ENCODE peak calls at places on chromosomes 3 and 15, in seven cellular contexts. Y is mammary epithelial cell, C is neural progenitor cell, E is adipocyte, M is IMR-90, K is PC-3, V is neuronal stem cell. U is an unnamed sample.

GRCh38 chr3:75049581-75049980 is 435.1 kb upstream of the CNTN3 start:
- DNase-seq in Y (peak; percentile 1), C (no peak), E (no peak), M (no peak), K (no peak), V (no peak), U (peak; percentile 1)

GRCh38 chr15:70478251-70478990 is 284.9 kb downstream of the UACA start:
- DNase-seq in Y (no peak), C (no peak), E (no peak), M (no peak), K (no peak), V (no peak), U (no peak)

GRCh38 chr3:54691230-54691900 is 236.5 kb downstream of the LRTM1 start:
- DNase-seq in Y (peak; percentile 72), C (no peak), E (no peak), M (peak; percentile 49), K (no peak), V (no peak), U (no peak)

GRCh38 chr15:35061171-35062163 is 23.6 kb downstream of the NANOGP8 start:
- DNase-seq in Y (no peak), C (no peak), E (no peak), M (no peak), K (peak; percentile 41), V (no peak), U (peak; percentile 53)

GRCh38 chr15:73991260-73991659 is 835 bp downstream of the STOML1 start:
- DNase-seq in Y (no peak), C (peak; percentile 15), E (peak; percentile 28), M (no peak), K (no peak), V (no peak), U (peak; percentile 73)

GRCh38 chr15:56040081-56041035 is 46.9 kb upstream of the NEDD4 start:
- DNase-seq in Y (peak; percentile 97), C (peak; percentile 20), E (peak; percentile 96), M (peak; percentile 98), K (peak; percentile 85), V (peak; percentile 14), U (peak; percentile 98)

GRCh38 chr15:71780349-71780976 is 29.9 kb upstream of the NR2E3 start:
- DNase-seq in Y (peak; percentile 23), C (peak; percentile 80), E (peak; percentile 85), M (peak; percentile 66), K (peak; percentile 74), V (peak; percentile 41), U (peak; percentile 76)

GRCh38 chr3:53139833-53140574 is 9.8 kb upstream of the RFT1 start:
- DNase-seq in Y (no peak), C (no peak), E (no peak), M (peak; percentile 67), K (no peak), V (no peak), U (no peak)

GRCh38 chr3:140176526-140176925 is 241.5 kb downstream of the CLSTN2 start:
- DNase-seq in Y (no peak), C (no peak), E (peak; percentile 66), M (no peak), K (no peak), V (no peak), U (peak; percentile 48)

GRCh38 chr15:26864664-26865191 is 2.1 kb upstream of the GABRA5 start:
- DNase-seq in Y (peak; percentile 5), C (peak; percentile 76), E (peak; percentile 67), M (peak; percentile 36), K (peak; percentile 60), V (peak; percentile 65), U (peak; percentile 73)

GRCh38 chr15:63523306-63523990 is 19.1 kb downstream of the USP3 start:
- DNase-seq in Y (no peak), C (no peak), E (peak; percentile 47), M (peak; percentile 50), K (no peak), V (no peak), U (peak; percentile 51)

GRCh38 chr3:120555661-120556509 is 40.3 kb upstream of the NDUFB4 start:
- DNase-seq in Y (no peak), C (no peak), E (no peak), M (no peak), K (no peak), V (no peak), U (no peak)

GRCh38 chr15:70820214-70820613 is 33.7 kb downstream of the LARP6 start:
- DNase-seq in Y (no peak), C (no peak), E (no peak), M (no peak), K (no peak), V (no peak), U (no peak)

GRCh38 chr3:35383719-35384555 is 255.4 kb upstream of the ARPP21 start:
- DNase-seq in Y (no peak), C (peak; percentile 29), E (peak; percentile 39), M (no peak), K (peak; percentile 9), V (no peak), U (no peak)

GRCh38 chr3:188719545-188719944 is 452.2 kb upstream of the TPRG1 start:
- DNase-seq in Y (no peak), C (no peak), E (no peak), M (no peak), K (no peak), V (no peak), U (no peak)

GRCh38 chr3:188721312-188721711 is 450.5 kb upstream of the TPRG1 start:
- DNase-seq in Y (no peak), C (no peak), E (no peak), M (no peak), K (no peak), V (no peak), U (no peak)

GRCh38 chr3:188720215-188720614 is 451.6 kb upstream of the TPRG1 start:
- DNase-seq in Y (no peak), C (no peak), E (no peak), M (no peak), K (no peak), V (no peak), U (peak; percentile 13)

GRCh38 chr3:188721990-188722389 is 449.8 kb upstream of the TPRG1 start:
- DNase-seq in Y (no peak), C (no peak), E (no peak), M (peak; percentile 16), K (peak; percentile 43), V (no peak), U (no peak)

DNA sequence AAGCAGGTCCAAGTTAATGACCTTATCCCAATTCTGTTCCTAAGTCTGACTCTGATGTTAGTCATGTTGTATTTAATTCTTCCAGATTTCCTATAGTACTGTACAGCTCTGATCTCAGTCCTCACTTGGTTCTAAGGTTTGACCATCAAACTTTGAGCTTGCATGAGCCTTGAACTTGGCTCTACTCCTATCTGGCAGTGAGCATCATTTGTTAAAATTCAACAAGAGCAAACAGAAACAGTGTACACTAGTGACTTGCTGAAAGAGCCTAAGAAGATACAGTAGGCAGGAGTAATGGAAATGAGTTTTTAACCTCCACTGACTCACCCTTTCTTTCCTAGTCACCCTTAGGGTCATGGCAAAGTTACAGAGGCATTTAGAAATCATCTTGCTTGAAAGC is 451.1 kb upstream of the TPRG1 start:
- DNase-seq in Y (peak; percentile 42), C (no peak), E (no peak), M (peak; percentile 44), K (peak; percentile 43), V (no peak), U (peak; percentile 79)
- H3K9ac ChIP-seq in Y (no peak overlapping the region), C (no peak overlapping the region), E (no peak overlapping the region), M (no peak overlapping the region), K (no peak overlapping the region), V (no peak overlapping the region), U (no peak overlapping the region)

GRCh38 chr3:177894021-177894690 is 642.1 kb upstream of the KCNMB2 start:
- DNase-seq in Y (no peak), C (no peak), E (no peak), M (no peak), K (peak; percentile 59), V (no peak), U (no peak)
- H3K9me3 ChIP-seq in Y (no peaks in the 10 kb centered on the region), C (no peaks in the 10 kb centered on the region), E (peaks cover 22% of the 10 kb centered on the region), M (peaks cover 18% of the 10 kb centered on the region), K (no peaks in the 10 kb centered on the region), V (peaks cover 25% of the 10 kb centered on the region), U (no peaks in the 10 kb centered on the region)

GRCh38 chr3:187522890-187523289 is 147.3 kb downstream of the SST start:
- DNase-seq in Y (no peak), C (no peak), E (no peak), M (no peak), K (no peak), V (no peak), U (no peak)
- H3K9ac ChIP-seq in Y (no peak overlapping the region), C (no peak overlapping the region), E (no peak overlapping the region), M (no peak overlapping the region), K (no peak overlapping the region), V (no peak overlapping the region), U (no peak overlapping the region)

DNA sequence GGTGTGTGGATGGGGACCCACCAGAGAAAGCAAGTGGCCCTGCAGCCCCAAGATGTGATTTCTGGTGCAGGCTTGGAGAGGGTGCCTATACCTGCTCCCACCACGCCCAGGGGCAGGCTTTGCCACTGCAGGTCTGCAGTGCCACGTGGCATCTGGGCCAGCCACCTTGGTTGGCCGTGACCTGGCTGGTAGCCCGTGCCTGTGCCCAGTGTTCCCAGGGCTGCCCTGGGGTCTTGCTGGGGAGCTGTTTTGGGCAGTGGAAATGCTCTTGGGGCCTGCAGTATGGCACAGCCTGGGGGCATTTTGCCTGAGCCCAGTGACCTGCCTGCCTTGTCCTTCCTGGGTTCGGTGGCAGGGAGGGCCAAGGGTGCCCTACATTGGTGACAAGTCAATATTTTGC is 203.4 kb downstream of the UBE3A start:
- DNase-seq in Y (no peak), C (no peak), E (no peak), M (no peak), K (no peak), V (no peak), U (no peak)
- H3K9me3 ChIP-seq in Y (peaks cover 69% of the 10 kb centered on the region), C (no peaks in the 10 kb centered on the region), E (no peaks in the 10 kb centered on the region), M (peaks cover 72% of the 10 kb centered on the region), K (peaks cover 4% of the 10 kb centered on the region), V (no peaks in the 10 kb centered on the region), U (no peaks in the 10 kb centered on the region)

DNA sequence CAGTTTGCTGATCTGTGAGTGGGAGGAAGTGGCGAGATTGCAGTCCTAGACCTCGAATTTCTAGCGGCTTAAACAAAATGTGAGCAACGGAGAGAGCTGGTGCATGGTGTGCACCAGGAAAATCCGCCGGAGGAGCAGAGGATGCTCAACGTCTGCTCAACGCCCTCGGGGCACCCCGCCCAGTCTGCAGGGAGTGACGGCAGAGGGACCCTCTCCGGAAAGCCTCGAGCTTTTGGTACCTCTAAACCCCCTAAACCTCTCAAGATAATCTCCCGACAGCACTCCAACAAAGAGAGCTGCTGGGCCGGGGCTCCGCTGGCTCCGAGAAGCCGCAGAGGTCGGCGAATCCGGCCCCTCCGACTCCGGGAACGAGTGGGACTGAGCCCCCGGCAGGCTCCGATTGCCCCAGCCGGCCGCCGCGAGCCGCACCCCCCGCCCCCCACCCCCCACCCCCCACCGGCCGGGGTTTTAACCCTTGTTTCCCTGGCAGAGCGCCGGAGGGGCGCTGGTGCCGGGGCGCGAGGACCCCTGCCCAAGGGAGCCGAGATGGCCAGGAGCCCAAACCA is 1.7 kb downstream of the MEGF11 start:
- DNase-seq in Y (no peak), C (peak; percentile 65), E (no peak), M (no peak), K (no peak), V (peak; percentile 18), U (no peak)
- H3K9ac ChIP-seq in Y (no peak overlapping the region), C (no peak overlapping the region), E (no peak overlapping the region), M (no peak overlapping the region), K (no peak overlapping the region), V (no peak overlapping the region), U (no peak overlapping the region)

GRCh38 chr15:59485036-59485435 is 47.0 kb downstream of the FAM81A start:
- DNase-seq in Y (no peak), C (no peak), E (no peak), M (no peak), K (no peak), V (no peak), U (no peak)
- H3K9me3 ChIP-seq in Y (no peaks in the 10 kb centered on the region), C (no peaks in the 10 kb centered on the region), E (peaks cover 6% of the 10 kb centered on the region), M (peaks cover 3% of the 10 kb centered on the region), K (peaks cover 4% of the 10 kb centered on the region), V (peaks cover 3% of the 10 kb centered on the region), U (no peaks in the 10 kb centered on the region)